ENCODE peak calls at places on chromosomes 13 and 19, in ten cellular contexts. One of them, this sample, is unnamed.

GRCh38 chr19:40689339-40690049 is 957 bp downstream of the NUMBL start:
- DNase-seq in fibroblast of the aortic adventitia: peak
- DNase-seq in GM23338: peak
- DNase-seq in stimulated activated CD8-positive, alpha-beta memory T cell treated with anti-CD3 and anti-CD28 coated beads, Interleukin-2, amount 100 ng/mL, for 1 hour: no peak
- DNase-seq in ascending aorta: no peak
- DNase-seq in Right ventricle myocardium inferior: peak
- DNase-seq in endothelial cell: no peak
- DNase-seq in iris pigment epithelial cell: no peak
- DNase-seq in GM13976: peak
- DNase-seq in fibroblast of pulmonary artery: no peak
- DNase-seq in this sample: no peak

GRCh38 chr19:31567776-31568175 is 218.5 kb upstream of the TSHZ3 start:
- DNase-seq in GM13976: no peak
- DNase-seq in endothelial cell: no peak
- DNase-seq in Right ventricle myocardium inferior: no peak
- DNase-seq in GM23338: no peak
- DNase-seq in stimulated activated CD8-positive, alpha-beta memory T cell treated with anti-CD3 and anti-CD28 coated beads, Interleukin-2, amount 100 ng/mL, for 1 hour: no peak
- DNase-seq in fibroblast of pulmonary artery: no peak
- DNase-seq in iris pigment epithelial cell: no peak
- DNase-seq in ascending aorta: no peak
- DNase-seq in fibroblast of the aortic adventitia: no peak
- DNase-seq in this sample: no peak

GRCh38 chr13:25847635-25848616 is 203.9 kb downstream of the SHISA2 start:
- DNase-seq in Right ventricle myocardium inferior: no peak
- DNase-seq in fibroblast of the aortic adventitia: no peak
- DNase-seq in ascending aorta: no peak
- DNase-seq in GM23338: peak
- DNase-seq in GM13976: no peak
- DNase-seq in iris pigment epithelial cell: no peak
- DNase-seq in stimulated activated CD8-positive, alpha-beta memory T cell treated with anti-CD3 and anti-CD28 coated beads, Interleukin-2, amount 100 ng/mL, for 1 hour: no peak
- DNase-seq in fibroblast of pulmonary artery: no peak
- DNase-seq in endothelial cell: no peak
- DNase-seq in this sample: no peak

GRCh38 chr19:16001481-16002312 is 52.9 kb downstream of the OR10H4 start:
- DNase-seq in iris pigment epithelial cell: peak
- DNase-seq in Right ventricle myocardium inferior: no peak
- DNase-seq in fibroblast of pulmonary artery: peak
- DNase-seq in endothelial cell: no peak
- DNase-seq in GM13976: peak
- DNase-seq in stimulated activated CD8-positive, alpha-beta memory T cell treated with anti-CD3 and anti-CD28 coated beads, Interleukin-2, amount 100 ng/mL, for 1 hour: no peak
- DNase-seq in GM23338: no peak
- DNase-seq in ascending aorta: no peak
- DNase-seq in fibroblast of the aortic adventitia: peak
- DNase-seq in this sample: no peak

GRCh38 chr13:109628251-109628699 is 158.1 kb downstream of the IRS2 start:
- DNase-seq in fibroblast of pulmonary artery: peak
- DNase-seq in Right ventricle myocardium inferior: no peak
- DNase-seq in endothelial cell: no peak
- DNase-seq in GM23338: no peak
- DNase-seq in GM13976: no peak
- DNase-seq in iris pigment epithelial cell: peak
- DNase-seq in stimulated activated CD8-positive, alpha-beta memory T cell treated with anti-CD3 and anti-CD28 coated beads, Interleukin-2, amount 100 ng/mL, for 1 hour: no peak
- DNase-seq in fibroblast of the aortic adventitia: peak
- DNase-seq in ascending aorta: no peak
- DNase-seq in this sample: no peak

GRCh38 chr19:2047449-2048103 is 3.5 kb downstream of the MKNK2 start:
- DNase-seq in Right ventricle myocardium inferior: peak
- DNase-seq in endothelial cell: no peak
- DNase-seq in fibroblast of pulmonary artery: no peak
- DNase-seq in ascending aorta: no peak
- DNase-seq in fibroblast of the aortic adventitia: no peak
- DNase-seq in GM23338: no peak
- DNase-seq in iris pigment epithelial cell: peak
- DNase-seq in stimulated activated CD8-positive, alpha-beta memory T cell treated with anti-CD3 and anti-CD28 coated beads, Interleukin-2, amount 100 ng/mL, for 1 hour: no peak
- DNase-seq in GM13976: no peak
- DNase-seq in this sample: no peak

GRCh38 chr13:93778548-93778947 is 551.9 kb downstream of the GPC6 start:
- DNase-seq in fibroblast of pulmonary artery: no peak
- DNase-seq in Right ventricle myocardium inferior: no peak
- DNase-seq in ascending aorta: no peak
- DNase-seq in GM23338: no peak
- DNase-seq in endothelial cell: no peak
- DNase-seq in iris pigment epithelial cell: no peak
- DNase-seq in fibroblast of the aortic adventitia: peak
- DNase-seq in GM13976: no peak
- DNase-seq in stimulated activated CD8-positive, alpha-beta memory T cell treated with anti-CD3 and anti-CD28 coated beads, Interleukin-2, amount 100 ng/mL, for 1 hour: no peak
- DNase-seq in this sample: no peak

GRCh38 chr19:39546599-39546998 is 6.6 kb upstream of the EID2 start:
- DNase-seq in Right ventricle myocardium inferior: no peak
- DNase-seq in stimulated activated CD8-positive, alpha-beta memory T cell treated with anti-CD3 and anti-CD28 coated beads, Interleukin-2, amount 100 ng/mL, for 1 hour: no peak
- DNase-seq in GM13976: no peak
- DNase-seq in fibroblast of the aortic adventitia: no peak
- DNase-seq in GM23338: peak
- DNase-seq in iris pigment epithelial cell: no peak
- DNase-seq in endothelial cell: no peak
- DNase-seq in ascending aorta: no peak
- DNase-seq in fibroblast of pulmonary artery: no peak
- DNase-seq in this sample: no peak

GRCh38 chr19:39205449-39205764 is 1.3 kb upstream of the SYCN start:
- DNase-seq in stimulated activated CD8-positive, alpha-beta memory T cell treated with anti-CD3 and anti-CD28 coated beads, Interleukin-2, amount 100 ng/mL, for 1 hour: no peak
- DNase-seq in ascending aorta: no peak
- DNase-seq in fibroblast of the aortic adventitia: no peak
- DNase-seq in GM23338: no peak
- DNase-seq in fibroblast of pulmonary artery: no peak
- DNase-seq in iris pigment epithelial cell: no peak
- DNase-seq in endothelial cell: no peak
- DNase-seq in GM13976: no peak
- DNase-seq in Right ventricle myocardium inferior: no peak
- DNase-seq in this sample: no peak

GRCh38 chr13:72346716-72347115 is 380.7 kb downstream of the MZT1 start:
- DNase-seq in stimulated activated CD8-positive, alpha-beta memory T cell treated with anti-CD3 and anti-CD28 coated beads, Interleukin-2, amount 100 ng/mL, for 1 hour: no peak
- DNase-seq in fibroblast of pulmonary artery: no peak
- DNase-seq in endothelial cell: no peak
- DNase-seq in iris pigment epithelial cell: no peak
- DNase-seq in Right ventricle myocardium inferior: no peak
- DNase-seq in ascending aorta: no peak
- DNase-seq in GM13976: no peak
- DNase-seq in fibroblast of the aortic adventitia: no peak
- DNase-seq in GM23338: no peak
- DNase-seq in this sample: no peak

GRCh38 chr19:27529158-27529557 is 1683.8 kb downstream of the UQCRFS1 start:
- DNase-seq in fibroblast of the aortic adventitia: no peak
- DNase-seq in fibroblast of pulmonary artery: no peak
- DNase-seq in ascending aorta: no peak
- DNase-seq in stimulated activated CD8-positive, alpha-beta memory T cell treated with anti-CD3 and anti-CD28 coated beads, Interleukin-2, amount 100 ng/mL, for 1 hour: no peak
- DNase-seq in iris pigment epithelial cell: no peak
- DNase-seq in GM13976: no peak
- DNase-seq in Right ventricle myocardium inferior: no peak
- DNase-seq in GM23338: no peak
- DNase-seq in endothelial cell: no peak
- DNase-seq in this sample: no peak

GRCh38 chr13:113864303-113864890 is 521 bp upstream of the GAS6 start:
- DNase-seq in fibroblast of the aortic adventitia: peak
- DNase-seq in GM13976: no peak
- DNase-seq in endothelial cell: no peak
- DNase-seq in fibroblast of pulmonary artery: no peak
- DNase-seq in GM23338: no peak
- DNase-seq in iris pigment epithelial cell: no peak
- DNase-seq in ascending aorta: no peak
- DNase-seq in stimulated activated CD8-positive, alpha-beta memory T cell treated with anti-CD3 and anti-CD28 coated beads, Interleukin-2, amount 100 ng/mL, for 1 hour: no peak
- DNase-seq in Right ventricle myocardium inferior: no peak
- DNase-seq in this sample: peak

GRCh38 chr19:43774103-43774939 is 6.5 kb downstream of the KCNN4 start:
- DNase-seq in endothelial cell: peak
- DNase-seq in stimulated activated CD8-positive, alpha-beta memory T cell treated with anti-CD3 and anti-CD28 coated beads, Interleukin-2, amount 100 ng/mL, for 1 hour: no peak
- DNase-seq in ascending aorta: no peak
- DNase-seq in iris pigment epithelial cell: peak
- DNase-seq in GM13976: no peak
- DNase-seq in fibroblast of the aortic adventitia: peak
- DNase-seq in fibroblast of pulmonary artery: peak
- DNase-seq in Right ventricle myocardium inferior: peak
- DNase-seq in GM23338: peak
- DNase-seq in this sample: peak

GRCh38 chr13:46405457-46405856 is 18.4 kb upstream of the RUBCNL start:
- DNase-seq in GM13976: no peak
- DNase-seq in GM23338: no peak
- DNase-seq in iris pigment epithelial cell: no peak
- DNase-seq in fibroblast of the aortic adventitia: no peak
- DNase-seq in stimulated activated CD8-positive, alpha-beta memory T cell treated with anti-CD3 and anti-CD28 coated beads, Interleukin-2, amount 100 ng/mL, for 1 hour: no peak
- DNase-seq in ascending aorta: no peak
- DNase-seq in fibroblast of pulmonary artery: no peak
- DNase-seq in endothelial cell: no peak
- DNase-seq in Right ventricle myocardium inferior: no peak
- DNase-seq in this sample: no peak

GRCh38 chr19:2294377-2295335 is 12.7 kb upstream of the PEAK3 start:
- DNase-seq in endothelial cell: no peak
- DNase-seq in fibroblast of pulmonary artery: peak
- DNase-seq in GM23338: no peak
- DNase-seq in ascending aorta: no peak
- DNase-seq in GM13976: no peak
- DNase-seq in iris pigment epithelial cell: no peak
- DNase-seq in Right ventricle myocardium inferior: peak
- DNase-seq in fibroblast of the aortic adventitia: peak
- DNase-seq in stimulated activated CD8-positive, alpha-beta memory T cell treated with anti-CD3 and anti-CD28 coated beads, Interleukin-2, amount 100 ng/mL, for 1 hour: no peak
- DNase-seq in this sample: peak

GRCh38 chr19:41866284-41866683 is 6.2 kb downstream of the RPS19 start:
- DNase-seq in endothelial cell: no peak
- DNase-seq in fibroblast of pulmonary artery: no peak
- DNase-seq in GM13976: no peak
- DNase-seq in stimulated activated CD8-positive, alpha-beta memory T cell treated with anti-CD3 and anti-CD28 coated beads, Interleukin-2, amount 100 ng/mL, for 1 hour: no peak
- DNase-seq in Right ventricle myocardium inferior: peak
- DNase-seq in fibroblast of the aortic adventitia: no peak
- DNase-seq in ascending aorta: no peak
- DNase-seq in iris pigment epithelial cell: no peak
- DNase-seq in GM23338: no peak
- DNase-seq in this sample: no peak

GRCh38 chr19:57688011-57688763 is 6.4 kb downstream of the ZNF551 start:
- DNase-seq in ascending aorta: no peak
- DNase-seq in iris pigment epithelial cell: no peak
- DNase-seq in Right ventricle myocardium inferior: no peak
- DNase-seq in fibroblast of the aortic adventitia: no peak
- DNase-seq in stimulated activated CD8-positive, alpha-beta memory T cell treated with anti-CD3 and anti-CD28 coated beads, Interleukin-2, amount 100 ng/mL, for 1 hour: no peak
- DNase-seq in fibroblast of pulmonary artery: no peak
- DNase-seq in endothelial cell: no peak
- DNase-seq in GM23338: no peak
- DNase-seq in GM13976: no peak
- DNase-seq in this sample: no peak

GRCh38 chr19:510606-511100 is 3.4 kb downstream of the TPGS1 start:
- DNase-seq in endothelial cell: peak
- DNase-seq in iris pigment epithelial cell: peak
- DNase-seq in GM13976: peak
- DNase-seq in stimulated activated CD8-positive, alpha-beta memory T cell treated with anti-CD3 and anti-CD28 coated beads, Interleukin-2, amount 100 ng/mL, for 1 hour: peak
- DNase-seq in fibroblast of pulmonary artery: peak
- DNase-seq in ascending aorta: no peak
- DNase-seq in GM23338: peak
- DNase-seq in Right ventricle myocardium inferior: peak
- DNase-seq in fibroblast of the aortic adventitia: peak
- DNase-seq in this sample: peak

GRCh38 chr19:16036397-16036925 is 39.8 kb upstream of the TPM4 start:
- DNase-seq in stimulated activated CD8-positive, alpha-beta memory T cell treated with anti-CD3 and anti-CD28 coated beads, Interleukin-2, amount 100 ng/mL, for 1 hour: no peak
- DNase-seq in fibroblast of the aortic adventitia: no peak
- DNase-seq in GM23338: no peak
- DNase-seq in iris pigment epithelial cell: no peak
- DNase-seq in GM13976: peak
- DNase-seq in ascending aorta: no peak
- DNase-seq in Right ventricle myocardium inferior: no peak
- DNase-seq in fibroblast of pulmonary artery: no peak
- DNase-seq in endothelial cell: no peak
- DNase-seq in this sample: peak

GRCh38 chr19:33273881-33274662 is 28.3 kb downstream of the CEBPA start:
- DNase-seq in Right ventricle myocardium inferior: no peak
- DNase-seq in fibroblast of the aortic adventitia: peak
- DNase-seq in stimulated activated CD8-positive, alpha-beta memory T cell treated with anti-CD3 and anti-CD28 coated beads, Interleukin-2, amount 100 ng/mL, for 1 hour: no peak
- DNase-seq in ascending aorta: no peak
- DNase-seq in endothelial cell: peak
- DNase-seq in GM23338: no peak
- DNase-seq in GM13976: no peak
- DNase-seq in iris pigment epithelial cell: peak
- DNase-seq in fibroblast of pulmonary artery: peak
- DNase-seq in this sample: no peak

GRCh38 chr19:10333758-10334339 is 520 bp upstream of the RAVER1 start:
- DNase-seq in stimulated activated CD8-positive, alpha-beta memory T cell treated with anti-CD3 and anti-CD28 coated beads, Interleukin-2, amount 100 ng/mL, for 1 hour: no peak
- DNase-seq in iris pigment epithelial cell: peak
- DNase-seq in fibroblast of the aortic adventitia: peak
- DNase-seq in ascending aorta: no peak
- DNase-seq in Right ventricle myocardium inferior: peak
- DNase-seq in fibroblast of pulmonary artery: peak
- DNase-seq in GM23338: no peak
- DNase-seq in endothelial cell: no peak
- DNase-seq in GM13976: no peak
- DNase-seq in this sample: no peak

GRCh38 chr19:3350014-3350663 is 16.2 kb upstream of the NFIC start:
- DNase-seq in ascending aorta: no peak
- DNase-seq in endothelial cell: no peak
- DNase-seq in GM13976: no peak
- DNase-seq in GM23338: no peak
- DNase-seq in stimulated activated CD8-positive, alpha-beta memory T cell treated with anti-CD3 and anti-CD28 coated beads, Interleukin-2, amount 100 ng/mL, for 1 hour: no peak
- DNase-seq in fibroblast of pulmonary artery: no peak
- DNase-seq in fibroblast of the aortic adventitia: no peak
- DNase-seq in iris pigment epithelial cell: no peak
- DNase-seq in Right ventricle myocardium inferior: peak
- DNase-seq in this sample: no peak

GRCh38 chr19:862529-863304 is 3.3 kb downstream of the CFD start:
- DNase-seq in Right ventricle myocardium inferior: peak
- DNase-seq in GM23338: peak
- DNase-seq in stimulated activated CD8-positive, alpha-beta memory T cell treated with anti-CD3 and anti-CD28 coated beads, Interleukin-2, amount 100 ng/mL, for 1 hour: peak
- DNase-seq in ascending aorta: no peak
- DNase-seq in iris pigment epithelial cell: peak
- DNase-seq in fibroblast of the aortic adventitia: no peak
- DNase-seq in endothelial cell: peak
- DNase-seq in fibroblast of pulmonary artery: peak
- DNase-seq in GM13976: peak
- DNase-seq in this sample: peak

GRCh38 chr13:21470785-21471184 is 11.7 kb upstream of the ZDHHC20 start:
- DNase-seq in fibroblast of pulmonary artery: no peak
- DNase-seq in iris pigment epithelial cell: no peak
- DNase-seq in endothelial cell: no peak
- DNase-seq in ascending aorta: no peak
- DNase-seq in Right ventricle myocardium inferior: no peak
- DNase-seq in GM13976: no peak
- DNase-seq in stimulated activated CD8-positive, alpha-beta memory T cell treated with anti-CD3 and anti-CD28 coated beads, Interleukin-2, amount 100 ng/mL, for 1 hour: no peak
- DNase-seq in fibroblast of the aortic adventitia: no peak
- DNase-seq in GM23338: no peak
- DNase-seq in this sample: no peak

GRCh38 chr19:16386619-16387240 is 62.1 kb downstream of the KLF2 start:
- DNase-seq in Right ventricle myocardium inferior: peak
- DNase-seq in iris pigment epithelial cell: peak
- DNase-seq in fibroblast of pulmonary artery: peak
- DNase-seq in GM13976: peak
- DNase-seq in GM23338: peak
- DNase-seq in ascending aorta: no peak
- DNase-seq in endothelial cell: peak
- DNase-seq in fibroblast of the aortic adventitia: peak
- DNase-seq in stimulated activated CD8-positive, alpha-beta memory T cell treated with anti-CD3 and anti-CD28 coated beads, Interleukin-2, amount 100 ng/mL, for 1 hour: no peak
- DNase-seq in this sample: peak

GRCh38 chr13:50531917-50532899 is 311.3 kb downstream of the DLEU7 start:
- DNase-seq in ascending aorta: no peak
- DNase-seq in GM13976: no peak
- DNase-seq in GM23338: no peak
- DNase-seq in fibroblast of pulmonary artery: peak
- DNase-seq in endothelial cell: no peak
- DNase-seq in fibroblast of the aortic adventitia: peak
- DNase-seq in iris pigment epithelial cell: peak
- DNase-seq in stimulated activated CD8-positive, alpha-beta memory T cell treated with anti-CD3 and anti-CD28 coated beads, Interleukin-2, amount 100 ng/mL, for 1 hour: no peak
- DNase-seq in Right ventricle myocardium inferior: no peak
- DNase-seq in this sample: no peak

GRCh38 chr19:40754611-40755247 is 3.7 kb downstream of the SNRPA start:
- DNase-seq in fibroblast of pulmonary artery: no peak
- DNase-seq in stimulated activated CD8-positive, alpha-beta memory T cell treated with anti-CD3 and anti-CD28 coated beads, Interleukin-2, amount 100 ng/mL, for 1 hour: no peak
- DNase-seq in endothelial cell: no peak
- DNase-seq in GM13976: no peak
- DNase-seq in ascending aorta: no peak
- DNase-seq in Right ventricle myocardium inferior: no peak
- DNase-seq in GM23338: no peak
- DNase-seq in fibroblast of the aortic adventitia: no peak
- DNase-seq in iris pigment epithelial cell: peak
- DNase-seq in this sample: no peak

GRCh38 chr19:29971648-29972047 is 29.6 kb downstream of the URI1 start:
- DNase-seq in GM13976: no peak
- DNase-seq in GM23338: no peak
- DNase-seq in endothelial cell: no peak
- DNase-seq in ascending aorta: no peak
- DNase-seq in fibroblast of pulmonary artery: no peak
- DNase-seq in iris pigment epithelial cell: peak
- DNase-seq in fibroblast of the aortic adventitia: no peak
- DNase-seq in Right ventricle myocardium inferior: no peak
- DNase-seq in stimulated activated CD8-positive, alpha-beta memory T cell treated with anti-CD3 and anti-CD28 coated beads, Interleukin-2, amount 100 ng/mL, for 1 hour: no peak
- DNase-seq in this sample: no peak

This sample was measured in D341Med.